ENCODE peak calls at places on chromosomes 16 and 17, in six cellular contexts. H is stimulated activated naive CD8-positive, alpha-beta T cell treated with anti-CD3 and anti-CD28 coated beads, Interleukin-15, amount 100 ng/mL, for 72 hours; B is NCI-H1092; N is stimulated activated CD8-positive, alpha-beta memory T cell treated with anti-CD3 and anti-CD28 coated beads, Interleukin-12 subunit alpha, Interleukin-12 subunit beta, amount 100 ng/mL, for 4 hours; X is GM23338; F is anterior cingulate cortex. D is an unnamed sample.

GRCh38 chr16:2904922-2905240 is 6.8 kb upstream of the FLYWCH1 start:
- DNase-seq in H (no peak), B (no peak), N (no peak), X (no peak), F (no peak), D (no peak)

GRCh38 chr17:49843774-49844350 is 4.0 kb downstream of the TAC4 start:
- DNase-seq in H (no peak), B (no peak), N (no peak), X (peak), F (no peak), D (peak)

GRCh38 chr16:68833251-68833650 is 10.1 kb upstream of the TANGO6 start:
- DNase-seq in H (no peak), B (no peak), N (no peak), X (no peak), F (no peak), D (no peak)

GRCh38 chr16:80852261-80852872 is 48.0 kb upstream of the CDYL2 start:
- DNase-seq in H (no peak), B (no peak), N (no peak), X (peak), F (no peak), D (peak)

GRCh38 chr17:39208893-39209292 is 8.8 kb downstream of the RPL19 start:
- DNase-seq in H (no peak), B (no peak), N (no peak), X (no peak), F (no peak), D (peak)

GRCh38 chr16:58678716-58679115 is 5.9 kb downstream of the SLC38A7 start:
- DNase-seq in H (no peak), B (no peak), N (no peak), X (no peak), F (peak), D (no peak)

GRCh38 chr17:79557724-79558572 is 52.9 kb downstream of the RBFOX3 start:
- DNase-seq in H (no peak), B (no peak), N (no peak), X (no peak), F (no peak), D (no peak)

GRCh38 chr16:55435387-55435786 is 43.6 kb upstream of the MMP2 start:
- DNase-seq in H (no peak), B (no peak), N (no peak), X (no peak), F (no peak), D (no peak)

GRCh38 chr16:88928405-88929375 is 48.3 kb downstream of the CBFA2T3 start:
- DNase-seq in H (no peak), B (peak), N (no peak), X (no peak), F (no peak), D (peak)

GRCh38 chr16:9139965-9140364 is 48.5 kb downstream of the HAPSTR1 start:
- DNase-seq in H (no peak), B (no peak), N (no peak), X (peak), F (no peak), D (no peak)

GRCh38 chr16:85119333-85120005 is 7.2 kb upstream of the CIBAR2 start:
- DNase-seq in H (no peak), B (no peak), N (no peak), X (no peak), F (no peak), D (no peak)

GRCh38 chr16:77758508-77758907 is 29.9 kb upstream of the VAT1L start:
- DNase-seq in H (no peak), B (no peak), N (no peak), X (no peak), F (no peak), D (no peak)

GRCh38 chr17:43367588-43368242 is 31.1 kb upstream of the ARL4D start:
- DNase-seq in H (peak), B (peak), N (no peak), X (peak), F (no peak), D (no peak)

GRCh38 chr17:69067274-69068047 is 6.7 kb upstream of the ABCA9 start:
- DNase-seq in H (no peak), B (no peak), N (no peak), X (peak), F (no peak), D (no peak)

GRCh38 chr16:67326472-67327309 is at the start of the genes KCTD19 and LRRC36:
- DNase-seq in H (peak), B (peak), N (peak), X (peak), F (peak), D (peak)

GRCh38 chr17:28704219-28704858 is 7.3 kb downstream of the PROCA1 start:
- DNase-seq in H (no peak), B (no peak), N (no peak), X (no peak), F (no peak), D (no peak)

GRCh38 chr16:27430512-27430911 is 28.5 kb downstream of the IL21R start:
- DNase-seq in H (no peak), B (no peak), N (no peak), X (no peak), F (no peak), D (no peak)

GRCh38 chr17:17406225-17406624 is 70.6 kb upstream of the MED9 start:
- DNase-seq in H (no peak), B (no peak), N (no peak), X (no peak), F (no peak), D (no peak)

GRCh38 chr17:78745407-78746088 is 36.5 kb downstream of the CYTH1 start:
- DNase-seq in H (no peak), B (no peak), N (no peak), X (peak), F (no peak), D (no peak)

GRCh38 chr17:57750109-57750845 is 5.2 kb upstream of the CCDC182 start:
- DNase-seq in H (no peak), B (no peak), N (no peak), X (no peak), F (no peak), D (no peak)

GRCh38 chr17:65190467-65191095 is 53.4 kb downstream of the RGS9 start:
- DNase-seq in H (no peak), B (no peak), N (no peak), X (no peak), F (no peak), D (no peak)

GRCh38 chr16:88851616-88852015 is 5.1 kb downstream of the GALNS start:
- DNase-seq in H (no peak), B (no peak), N (no peak), X (no peak), F (no peak), D (no peak)

GRCh38 chr16:86061771-86062170 is 162.8 kb downstream of the IRF8 start:
- DNase-seq in H (no peak), B (no peak), N (no peak), X (no peak), F (no peak), D (no peak)

GRCh38 chr16:31876955-31877828 is 3.6 kb downstream of the ZNF267 start:
- DNase-seq in H (peak), B (no peak), N (no peak), X (no peak), F (no peak), D (no peak)

GRCh38 chr16:65414284-65414984 is 292.6 kb upstream of the CDH11 start:
- DNase-seq in H (no peak), B (no peak), N (no peak), X (no peak), F (no peak), D (no peak)